ENCODE peak calls at places on chromosomes 13 and 19, in four cellular contexts. C is K562, K is A549, G is GM12878. V is an unnamed sample.

GRCh38 chr13:77519808-77520207 is 15.7 kb upstream of the SCEL start:
- DNase-seq in C (no peak), K (no peak), G (no peak), V (no peak)

GRCh38 chr19:518292-519231 is 11.3 kb downstream of the TPGS1 start:
- DNase-seq in K (no peak), C (peak), G (no peak), V (peak)

GRCh38 chr19:33191501-33191900 is 2.6 kb upstream of the LRP3 start:
- DNase-seq in C (no peak), K (no peak), G (no peak), V (no peak)

GRCh38 chr19:54388001-54388802 is 23.5 kb upstream of the LAIR1 start:
- DNase-seq in C (no peak), G (no peak), K (no peak), V (no peak)

GRCh38 chr19:16259385-16260159 is 61.9 kb downstream of the AP1M1 start:
- DNase-seq in G (peak), C (no peak), K (no peak), V (no peak)

GRCh38 chr19:803686-804418 is 6.6 kb downstream of the PTBP1 start:
- DNase-seq in K (no peak), G (no peak), C (no peak), V (no peak)

GRCh38 chr13:95246292-95247082 is 54.8 kb downstream of the ABCC4 start:
- DNase-seq in K (no peak), C (no peak), G (no peak), V (no peak)

GRCh38 chr13:51831519-51831918 is 13.5 kb downstream of the TMEM272 start:
- DNase-seq in K (no peak), G (no peak), C (no peak), V (no peak)

GRCh38 chr19:14146789-14147216 is 10.4 kb upstream of the ASF1B start:
- DNase-seq in K (no peak), G (no peak), C (no peak), V (peak)

GRCh38 chr13:27024062-27024461 is 147.5 kb downstream of the USP12 start:
- DNase-seq in G (no peak), C (no peak), K (no peak), V (no peak)

GRCh38 chr13:49781791-49782190 is 10.7 kb downstream of the KPNA3 start:
- DNase-seq in G (no peak), C (no peak), K (no peak), V (no peak)

GRCh38 chr13:33204130-33204927 is 81.2 kb downstream of the STARD13 start:
- DNase-seq in C (no peak), K (no peak), G (peak), V (peak)

GRCh38 chr13:88908896-88909535 is 1237.8 kb downstream of the SLITRK5 start:
- DNase-seq in G (no peak), K (no peak), C (no peak), V (no peak)

GRCh38 chr13:77225946-77226345 is 100.9 kb downstream of the MYCBP2 start:
- DNase-seq in C (no peak), K (no peak), G (no peak), V (no peak)

GRCh38 chr19:57515218-57515617 is 11.9 kb upstream of the ZNF549 start:
- DNase-seq in C (no peak), G (no peak), K (no peak), V (no peak)

DNA sequence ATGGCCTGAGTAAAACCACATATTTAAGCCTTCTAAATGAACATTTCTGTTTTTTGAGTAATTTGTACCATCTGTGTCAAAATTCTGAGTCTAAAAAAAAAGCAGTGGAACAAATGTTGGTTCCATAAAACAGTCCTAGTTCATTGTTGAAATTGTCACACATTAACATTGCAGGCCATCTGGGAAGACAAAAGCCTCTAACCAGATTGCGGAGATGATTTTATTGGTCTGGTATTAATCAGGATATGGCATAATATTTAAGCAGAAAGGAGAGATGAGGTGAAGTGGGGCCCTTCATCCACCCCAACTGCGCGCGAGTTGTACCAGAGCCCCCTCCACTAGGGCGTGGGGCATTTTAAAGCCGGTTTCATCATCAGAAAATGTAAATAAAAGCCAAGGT is 169.0 kb downstream of the URI1 start:
- DNase-seq in C (no peak), K (no peak), G (no peak), V (no peak)
- TF ChIP-seq ELK1 in C (no peak), K (no peak), G (no peak), V (no peak)

DNA sequence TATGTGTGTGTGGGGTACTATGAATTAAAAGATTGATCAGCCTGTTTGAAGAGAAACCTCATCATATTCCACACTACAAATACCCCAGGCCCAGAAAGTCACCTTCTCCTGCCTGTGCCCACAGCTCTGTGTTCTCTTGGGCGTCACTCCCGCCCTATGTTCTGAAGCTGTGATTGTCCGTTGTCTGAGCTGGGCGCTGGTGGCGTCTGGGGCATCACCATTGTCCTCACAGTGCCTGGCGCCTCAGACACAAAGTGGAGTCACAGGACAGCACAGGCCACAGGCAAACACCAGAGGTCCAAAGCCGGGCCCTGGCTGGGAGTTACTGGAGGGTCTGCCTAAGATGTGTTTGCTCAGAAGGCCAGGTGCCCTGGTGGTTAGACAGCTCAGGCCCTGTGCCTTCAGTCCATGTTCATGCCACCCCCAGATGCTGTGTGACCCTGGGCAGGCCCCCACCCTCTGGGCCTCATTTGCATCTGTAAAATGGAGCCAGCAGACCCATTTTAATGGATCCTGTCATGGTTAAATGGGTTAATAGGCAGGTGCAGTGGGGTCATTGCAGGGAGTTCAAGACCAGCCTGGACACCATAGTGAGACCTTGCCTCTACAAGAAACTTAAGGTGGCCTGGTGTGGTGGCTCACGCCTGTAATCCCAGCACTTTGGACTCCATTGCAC is 34.5 kb downstream of the DNM2 start:
- DNase-seq in K (no peak), C (no peak), G (no peak), V (no peak)
- TF ChIP-seq CEBPB in K (no peak), C (no peak), G (no peak), V (no peak)

GRCh38 chr13:98478134-98479129 is 98.5 kb downstream of the STK24 start:
- DNase-seq in C (peak), K (no peak), G (peak), V (peak)
- TF ChIP-seq CTCF in C (peak), K (no peak), G (no peak), V (no peak)

GRCh38 chr19:46745521-46746280 is at the start of gene FKRP:
- DNase-seq in C (peak), K (peak), G (no peak), V (no peak)
- TF ChIP-seq ELK1 in C (no peak), K (no peak), G (no peak), V (no peak)

DNA sequence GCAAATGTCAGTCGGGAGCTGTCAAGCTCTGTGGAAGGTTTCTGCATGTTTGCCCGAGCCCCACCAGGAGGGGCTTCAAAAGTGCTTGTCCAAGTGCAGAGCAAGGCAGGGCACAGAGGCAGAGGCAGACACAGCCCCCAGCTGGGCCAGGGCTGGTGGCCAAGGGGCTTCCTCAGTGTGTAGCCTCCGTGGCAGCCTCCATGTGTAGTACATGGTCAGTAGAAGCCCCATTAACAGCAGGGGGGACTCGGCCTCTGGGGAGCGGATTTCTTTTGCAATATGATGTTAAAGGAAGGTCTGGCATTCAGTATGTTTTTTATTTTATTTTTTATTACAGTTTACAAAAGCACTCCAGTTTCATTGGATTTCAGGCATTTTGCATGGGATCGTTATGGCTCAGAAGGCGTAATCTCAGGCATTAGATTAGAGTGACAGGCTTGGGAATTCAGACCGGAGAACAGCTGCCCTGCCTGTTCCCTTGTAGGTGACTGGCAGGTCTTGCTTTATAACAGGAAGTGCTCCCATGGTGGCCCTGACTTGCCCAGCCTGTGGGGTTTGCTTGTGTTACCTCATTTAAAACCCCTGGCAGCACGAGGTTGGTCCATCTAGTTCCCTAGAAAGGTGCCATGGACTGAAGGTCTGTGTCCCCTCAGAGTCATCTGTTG is 129.2 kb downstream of the KDM4B start:
- DNase-seq in C (no peak), G (no peak), K (no peak), V (no peak)
- TF ChIP-seq CEBPB in C (no peak), G (no peak), K (no peak), V (no peak)

GRCh38 chr13:106520205-106521004 is 15.1 kb downstream of the EFNB2 start:
- DNase-seq in K (no peak), C (no peak), G (no peak), V (peak)
- TF ChIP-seq CTCF in K (peak), C (no peak), G (no peak), V (peak)

DNA sequence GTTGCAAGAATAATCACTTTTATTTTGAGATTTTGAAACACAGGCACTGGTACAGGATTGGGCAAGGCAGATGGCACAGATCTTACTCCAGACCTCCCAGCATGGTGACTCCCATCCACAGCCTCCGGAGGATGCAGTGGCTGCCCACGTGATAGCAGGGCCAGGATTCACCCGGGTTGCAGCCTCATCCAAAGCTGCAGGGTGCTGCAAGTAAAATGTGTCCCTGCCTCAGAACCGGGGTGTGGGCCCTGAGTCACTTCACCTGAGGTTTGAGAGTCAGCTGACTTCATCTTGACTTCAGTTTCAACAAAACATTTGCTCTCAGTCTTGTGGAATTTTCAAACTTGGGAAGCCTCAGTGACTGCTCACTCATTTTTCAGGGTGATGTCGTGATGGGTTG is 201.9 kb downstream of the FGF9 start:
- DNase-seq in C (no peak), K (no peak), G (no peak), V (peak)
- TF ChIP-seq ELK1 in C (no peak), K (no peak), G (no peak), V (no peak)

V was measured in IMR-90.